ENCODE peak calls at places on chromosomes 16 and 17, in four cellular contexts. W is stimulated activated naive CD4-positive, alpha-beta T cell treated with Interleukin-2 at 50 U/mL for 16 hours; G is mesothelial cell of epicardium; E is naive thymus-derived CD4-positive, alpha-beta T cell. S is an unnamed sample.

GRCh38 chr16:84466692-84467091 is 37.8 kb downstream of the MEAK7 start:
- DNase-seq in W (no peak), G (no peak), E (no peak), S (no peak)

GRCh38 chr17:41965694-41966375 is 760 bp upstream of the CNP start:
- DNase-seq in W (peak), E (peak), G (no peak), S (peak)

GRCh38 chr17:437545-437944 is 84.9 kb upstream of the RPH3AL start:
- DNase-seq in E (no peak), G (no peak), W (no peak), S (no peak)

GRCh38 chr16:19555938-19556778 is 655 bp downstream of the VPS35L start:
- DNase-seq in W (no peak), G (no peak), E (peak), S (peak)

GRCh38 chr17:77822302-77823030 is 136.0 kb upstream of the TNRC6C start:
- DNase-seq in W (no peak), G (no peak), E (no peak), S (no peak)

GRCh38 chr17:31525801-31526549 is 134.5 kb downstream of the RAB11FIP4 start:
- DNase-seq in W (no peak), E (no peak), G (no peak), S (no peak)

GRCh38 chr16:81786868-81787267 is 7.8 kb downstream of the PLCG2 start:
- DNase-seq in G (no peak), E (no peak), W (no peak), S (no peak)

GRCh38 chr16:57297856-57298255 is 13.4 kb upstream of the PLLP start:
- DNase-seq in G (no peak), W (peak), E (peak), S (peak)

GRCh38 chr17:81031571-81032550 is 3.1 kb upstream of the BAIAP2 start:
- DNase-seq in G (no peak), W (no peak), E (no peak), S (no peak)

GRCh38 chr17:795721-796120 is 13.6 kb downstream of the MRM3 start:
- DNase-seq in W (no peak), E (no peak), G (no peak), S (no peak)

GRCh38 chr17:64084086-64084939 is 45.6 kb downstream of the ERN1 start:
- DNase-seq in W (no peak), G (no peak), E (no peak), S (no peak)

GRCh38 chr17:75514299-75515228 is 773 bp downstream of the CASKIN2 start:
- DNase-seq in E (no peak), W (no peak), G (no peak), S (no peak)

GRCh38 chr17:79338589-79338988 is 264.0 kb downstream of the ENGASE start:
- DNase-seq in E (no peak), G (no peak), W (no peak), S (no peak)

GRCh38 chr17:60993497-60993896 is 315.8 kb downstream of the BCAS3 start:
- DNase-seq in E (no peak), W (no peak), G (no peak), S (no peak)

GRCh38 chr17:27315322-27315721 is 21.4 kb downstream of the WSB1 start:
- DNase-seq in E (no peak), W (no peak), G (peak), S (no peak)

GRCh38 chr16:77043076-77043475 is 147.9 kb upstream of the MON1B start:
- DNase-seq in E (no peak), G (no peak), W (no peak), S (no peak)

GRCh38 chr17:48045270-48046001 is 2.7 kb upstream of the NFE2L1 start:
- DNase-seq in E (no peak), G (no peak), W (no peak), S (no peak)

GRCh38 chr17:57016764-57017116 is 38.8 kb downstream of the SCPEP1 start:
- DNase-seq in G (no peak), W (no peak), E (no peak), S (no peak)

GRCh38 chr16:68445458-68445857 is 2.9 kb downstream of the SMPD3 start:
- DNase-seq in W (no peak), E (no peak), G (no peak), S (no peak)

GRCh38 chr17:76744747-76745146 is 6.8 kb downstream of the MFSD11 start:
- DNase-seq in G (no peak), W (no peak), E (no peak), S (no peak)

GRCh38 chr16:81928975-81929374 is 82.3 kb downstream of the SDR42E1 start:
- DNase-seq in E (no peak), W (no peak), G (no peak), S (no peak)

GRCh38 chr16:55126456-55126855 is 195.8 kb downstream of the IRX5 start:
- DNase-seq in G (no peak), E (no peak), W (no peak), S (no peak)

GRCh38 chr16:69201787-69202186 is 14.8 kb downstream of the SNTB2 start:
- DNase-seq in W (no peak), G (no peak), E (no peak), S (no peak)

GRCh38 chr16:70290949-70291519 is 1.7 kb upstream of the AARS1 start:
- DNase-seq in G (no peak), W (no peak), E (no peak), S (no peak)

GRCh38 chr17:35243459-35244204 is 760 bp downstream of the SLFN5 start:
- DNase-seq in E (peak), W (peak), G (no peak), S (peak)

GRCh38 chr16:15897834-15898254 is 9.4 kb upstream of the CEP20 start:
- DNase-seq in E (no peak), W (peak), G (no peak), S (no peak)

GRCh38 chr16:67883872-67884261 is 818 bp upstream of the NRN1L start:
- DNase-seq in E (peak), G (peak), W (peak), S (peak)

GRCh38 chr16:71504901-71505300 is 15.8 kb upstream of the ZNF19 start:
- DNase-seq in E (no peak), G (no peak), W (no peak), S (no peak)

GRCh38 chr16:30924797-30925645 is 1.6 kb downstream of the FBXL19 start:
- DNase-seq in G (no peak), E (no peak), W (no peak), S (no peak)

GRCh38 chr17:3539881-3540540 is 17.6 kb downstream of the TRPV3 start:
- DNase-seq in G (no peak), W (no peak), E (no peak), S (no peak)

GRCh38 chr17:11144358-11145233 is 96.4 kb upstream of the SHISA6 start:
- DNase-seq in W (no peak), G (no peak), E (no peak), S (no peak)

GRCh38 chr17:18041776-18042175 is 2.6 kb downstream of the GID4 start:
- DNase-seq in W (no peak), G (no peak), E (no peak), S (no peak)

GRCh38 chr17:62619413-62620155 is 7.9 kb upstream of the MRC2 start:
- DNase-seq in G (no peak), W (no peak), E (no peak), S (no peak)

GRCh38 chr17:41511130-41511529 is 5.7 kb upstream of the KRT13 start:
- DNase-seq in W (no peak), G (no peak), E (no peak), S (no peak)

GRCh38 chr16:57137566-57138273 is 45.3 kb downstream of the CPNE2 start:
- DNase-seq in W (no peak), G (no peak), E (no peak), S (no peak)

GRCh38 chr16:49469930-49470451 is 96.4 kb downstream of the C16orf78 start:
- DNase-seq in W (no peak), E (no peak), G (no peak), S (no peak)

GRCh38 chr16:20181386-20181785 is 107.7 kb upstream of the GPR139 start:
- DNase-seq in G (no peak), W (no peak), E (no peak), S (no peak)

S was measured in CD4-positive, alpha-beta memory T cell.